ENCODE peak calls at places on chromosome 5, in six cellular contexts. Q, H, M, O, U and R are unnamed samples.

GRCh38 chr5:1670342-1670741 is 129.3 kb downstream of the MRPL36 start:
- DNase-seq in Q (peak), H (no peak), M (no peak), O (peak), U (no peak), R (no peak)

GRCh38 chr5:68771221-68771620 is 322.6 kb upstream of the SLC30A5 start:
- DNase-seq in Q (no peak), H (no peak), M (no peak), O (no peak), U (no peak), R (no peak)

GRCh38 chr5:7714119-7714518 is 136.8 kb downstream of the CFAP90 start:
- DNase-seq in Q (no peak), H (no peak), M (no peak), O (no peak), U (no peak), R (no peak)

GRCh38 chr5:41722359-41722950 is 147.8 kb downstream of the OXCT1 start:
- DNase-seq in Q (no peak), H (no peak), M (no peak), O (peak), U (no peak), R (no peak)

GRCh38 chr5:113382736-113383135 is 52.1 kb downstream of the TSSK1B start:
- DNase-seq in Q (no peak), H (no peak), M (no peak), O (peak), U (no peak), R (no peak)

GRCh38 chr5:41695920-41696582 is 174.2 kb downstream of the OXCT1 start:
- DNase-seq in Q (no peak), H (no peak), M (no peak), O (peak), U (no peak), R (no peak)

GRCh38 chr5:107808671-107809137 is 138.0 kb upstream of the EFNA5 start:
- DNase-seq in Q (no peak), H (no peak), M (no peak), O (no peak), U (peak), R (no peak)

GRCh38 chr5:94849821-94850736 is 231.6 kb downstream of the SLF1 start:
- DNase-seq in Q (no peak), H (no peak), M (no peak), O (peak), U (no peak), R (no peak)

GRCh38 chr5:14105717-14106435 is 37.3 kb upstream of the TRIO start:
- DNase-seq in Q (no peak), H (no peak), M (peak), O (peak), U (no peak), R (no peak)

GRCh38 chr5:675876-676698 is 17.1 kb downstream of the TPPP start:
- DNase-seq in Q (no peak), H (peak), M (peak), O (no peak), U (no peak), R (peak)

GRCh38 chr5:147554285-147554817 is 44.5 kb upstream of the DPYSL3 start:
- DNase-seq in Q (no peak), H (no peak), M (no peak), O (peak), U (no peak), R (no peak)

GRCh38 chr5:104793031-104793430 is 1230.4 kb upstream of the NUDT12 start:
- DNase-seq in Q (no peak), H (no peak), M (no peak), O (peak), U (no peak), R (no peak)

GRCh38 chr5:103010120-103010666 is 109.7 kb downstream of the GIN1 start:
- DNase-seq in Q (no peak), H (no peak), M (no peak), O (no peak), U (no peak), R (no peak)

GRCh38 chr5:146345240-146345577 is 6.6 kb downstream of the POU4F3 start:
- DNase-seq in Q (no peak), H (no peak), M (no peak), O (no peak), U (no peak), R (no peak)

GRCh38 chr5:149712439-149713147 is 17.5 kb upstream of the PPARGC1B start:
- DNase-seq in Q (no peak), H (no peak), M (no peak), O (no peak), U (no peak), R (no peak)

GRCh38 chr5:139644646-139645494 is 3.3 kb upstream of the CXXC5 start:
- DNase-seq in Q (no peak), H (no peak), M (no peak), O (no peak), U (no peak), R (no peak)

GRCh38 chr5:106780355-106780754 is 890.4 kb downstream of the EFNA5 start:
- DNase-seq in Q (no peak), H (no peak), M (no peak), O (no peak), U (no peak), R (no peak)

GRCh38 chr5:126866837-126867236 is 89.9 kb downstream of the LMNB1 start:
- DNase-seq in Q (no peak), H (no peak), M (no peak), O (no peak), U (no peak), R (no peak)

GRCh38 chr5:78533356-78533755 is 115.2 kb downstream of the LHFPL2 start:
- DNase-seq in Q (no peak), H (no peak), M (no peak), O (peak), U (no peak), R (no peak)

GRCh38 chr5:151950681-151951080 is 26.0 kb upstream of the GLRA1 start:
- DNase-seq in Q (no peak), H (no peak), M (no peak), O (no peak), U (no peak), R (no peak)

GRCh38 chr5:136749016-136749415 is 383.7 kb upstream of the TRPC7 start:
- DNase-seq in Q (no peak), H (no peak), M (no peak), O (no peak), U (no peak), R (no peak)

GRCh38 chr5:95549030-95549429 is 5.7 kb downstream of the SKIC3 start:
- DNase-seq in Q (no peak), H (no peak), M (no peak), O (no peak), U (no peak), R (no peak)

GRCh38 chr5:139660916-139661814 is 13.0 kb downstream of the CXXC5 start:
- DNase-seq in Q (peak), H (peak), M (peak), O (peak), U (peak), R (no peak)

GRCh38 chr5:87122171-87122977 is 145.3 kb upstream of the RASA1 start:
- DNase-seq in Q (no peak), H (no peak), M (no peak), O (no peak), U (no peak), R (no peak)

GRCh38 chr5:36607838-36608783 is 1.7 kb downstream of the SLC1A3 start:
- DNase-seq in Q (no peak), H (no peak), M (no peak), O (peak), U (no peak), R (no peak)

GRCh38 chr5:41191249-41191648 is 22.1 kb downstream of the C6 start:
- DNase-seq in Q (no peak), H (no peak), M (no peak), O (no peak), U (no peak), R (no peak)

GRCh38 chr5:14942212-14942611 is 70.6 kb upstream of the ANKH start:
- DNase-seq in Q (no peak), H (no peak), M (no peak), O (no peak), U (no peak), R (no peak)

GRCh38 chr5:127013407-127013806 is 17.0 kb downstream of the MARCHF3 start:
- DNase-seq in Q (no peak), H (no peak), M (no peak), O (peak), U (no peak), R (no peak)

GRCh38 chr5:133509742-133510079 is 102.6 kb downstream of the FSTL4 start:
- DNase-seq in Q (peak), H (peak), M (no peak), O (no peak), U (no peak), R (no peak)

GRCh38 chr5:175640108-175640507 is 17.8 kb upstream of the HRH2 start:
- DNase-seq in Q (no peak), H (no peak), M (no peak), O (no peak), U (no peak), R (no peak)
- TF ChIP-seq CTCF in Q (no peak), H (no peak), M (no peak), O (no peak), U (no peak), R (no peak)

DNA sequence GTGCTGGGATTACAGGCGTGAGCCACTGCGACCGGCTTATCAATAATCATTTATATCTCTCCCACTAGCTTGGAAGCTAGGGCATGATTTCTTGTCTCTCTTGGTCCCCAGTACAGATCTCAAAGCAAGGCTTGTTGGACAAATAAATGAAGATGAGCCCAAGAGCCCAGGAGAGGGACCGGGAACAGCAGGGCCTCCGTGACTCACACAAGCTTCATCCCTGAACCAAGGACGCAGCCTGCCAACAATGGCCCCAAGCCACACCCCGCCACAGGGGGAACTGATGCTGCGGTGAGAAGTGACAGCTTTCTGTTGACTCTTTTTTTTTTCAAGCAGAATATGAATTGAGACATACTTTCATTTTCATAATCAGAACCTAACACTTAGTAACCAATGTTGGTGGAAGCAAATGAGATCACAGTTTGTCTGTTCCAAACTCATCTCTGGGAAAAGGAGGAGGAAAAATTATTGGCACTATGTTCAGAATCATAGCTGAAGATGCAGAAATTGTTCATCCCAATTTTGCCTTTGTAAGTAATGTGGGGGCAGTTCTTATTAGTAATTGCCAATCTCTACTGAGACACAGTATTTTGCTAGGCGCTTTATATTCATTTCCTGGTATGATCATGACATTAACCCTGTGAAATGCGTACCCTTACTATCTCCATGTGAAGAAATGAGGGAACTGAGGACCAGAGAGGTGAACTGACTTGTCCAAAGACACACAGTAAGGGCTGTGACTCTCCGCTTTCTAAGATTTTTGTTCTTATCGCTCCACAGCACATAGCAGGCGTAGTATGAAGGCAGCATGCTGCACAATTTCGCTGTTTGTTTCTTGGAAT is 6.6 kb upstream of the DUSP1 start:
- DNase-seq in Q (peak), H (peak), M (peak), O (peak), U (no peak), R (no peak)
- TF ChIP-seq CTCF in Q (no peak), H (no peak), M (no peak), O (no peak), U (no peak), R (no peak)

DNA sequence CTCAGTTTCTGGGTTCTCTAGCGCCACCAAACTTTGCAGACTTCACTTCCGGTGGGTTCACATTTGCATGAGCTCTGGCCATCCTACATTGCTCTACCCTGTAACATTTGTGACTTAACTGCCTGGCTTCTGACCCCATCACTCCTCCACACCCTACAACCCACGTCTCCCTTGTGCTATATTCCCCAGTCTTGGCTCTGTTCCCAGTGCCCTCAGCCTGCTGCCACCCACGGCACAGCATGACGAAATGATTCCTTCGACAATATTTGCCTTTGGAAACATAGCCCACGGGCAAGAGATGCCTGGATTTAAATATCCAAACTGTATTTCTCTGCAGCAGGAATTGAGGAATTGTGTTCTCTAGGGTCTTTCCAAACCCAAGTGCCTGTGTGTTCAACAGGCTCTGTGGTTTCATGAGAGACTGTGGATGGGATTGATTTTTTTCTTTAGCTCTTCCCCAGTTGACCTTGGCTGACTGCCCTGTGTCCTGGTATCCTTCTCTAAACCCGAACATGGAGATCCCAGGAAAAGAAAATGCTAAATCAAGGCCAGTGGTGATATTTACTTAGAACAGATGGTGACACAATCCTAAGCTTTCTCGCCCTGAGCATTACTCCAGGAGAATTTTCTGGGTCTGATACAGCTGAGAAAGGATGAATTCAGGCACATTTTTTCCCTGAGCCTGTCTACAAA is 44.4 kb upstream of the GRIA1 start:
- DNase-seq in Q (no peak), H (peak), M (no peak), O (no peak), U (no peak), R (no peak)
- TF ChIP-seq CTCF in Q (no peak), H (peak), M (no peak), O (no peak), U (no peak), R (no peak)

DNA sequence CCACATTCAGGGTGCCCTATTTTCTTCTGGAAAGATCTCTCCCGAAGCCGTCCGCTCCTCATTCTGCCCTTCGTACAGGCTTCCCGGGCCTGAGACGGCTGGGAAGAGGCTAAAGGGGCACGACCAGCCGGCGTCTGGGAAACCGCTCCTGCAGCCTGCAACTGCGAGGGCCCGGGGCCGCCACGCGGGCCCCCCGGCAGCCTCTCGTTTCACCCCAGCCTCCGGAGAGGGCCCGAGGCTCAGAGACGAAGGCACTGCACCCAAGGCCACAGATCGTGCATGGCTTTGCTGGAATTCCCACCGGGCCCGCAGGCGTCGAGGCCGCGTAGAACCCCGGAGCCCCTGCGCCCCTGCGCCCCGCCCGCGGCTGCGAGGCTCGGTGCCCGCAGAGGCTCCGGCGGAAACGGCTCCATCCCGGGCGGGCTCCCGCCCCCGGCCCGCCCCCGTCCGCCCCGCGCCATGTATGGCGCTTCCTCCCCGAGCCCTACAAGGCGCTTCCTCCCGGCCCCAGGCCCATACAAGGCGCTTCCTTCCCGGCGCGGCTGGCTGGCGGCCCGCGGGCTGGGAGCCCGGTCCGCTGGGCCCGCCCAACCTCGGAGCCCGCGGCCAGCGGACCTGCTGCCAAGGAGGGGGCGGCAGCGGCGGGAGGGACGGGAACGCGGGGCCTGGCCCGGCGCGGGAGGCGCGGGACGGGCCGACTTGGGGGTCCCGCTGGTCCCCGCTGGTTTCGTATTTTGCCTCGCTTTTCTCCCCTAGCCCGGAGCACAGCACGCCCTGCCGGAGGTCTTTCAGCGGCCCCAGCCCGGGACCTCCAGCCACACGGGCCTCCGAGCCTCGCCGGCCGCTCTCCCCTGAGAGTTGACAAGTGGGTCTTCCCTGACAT is 26.6 kb downstream of the EGR1 start:
- DNase-seq in Q (peak), H (peak), M (peak), O (peak), U (peak), R (peak)
- TF ChIP-seq CTCF in Q (no peak), H (no peak), M (no peak), O (no peak), U (no peak), R (no peak)

GRCh38 chr5:27996665-27997064 is 958.3 kb upstream of the CDH9 start:
- DNase-seq in Q (no peak), H (no peak), M (no peak), O (no peak), U (no peak), R (no peak)
- TF ChIP-seq CTCF in Q (no peak), H (no peak), M (no peak), O (no peak), U (no peak), R (no peak)

DNA sequence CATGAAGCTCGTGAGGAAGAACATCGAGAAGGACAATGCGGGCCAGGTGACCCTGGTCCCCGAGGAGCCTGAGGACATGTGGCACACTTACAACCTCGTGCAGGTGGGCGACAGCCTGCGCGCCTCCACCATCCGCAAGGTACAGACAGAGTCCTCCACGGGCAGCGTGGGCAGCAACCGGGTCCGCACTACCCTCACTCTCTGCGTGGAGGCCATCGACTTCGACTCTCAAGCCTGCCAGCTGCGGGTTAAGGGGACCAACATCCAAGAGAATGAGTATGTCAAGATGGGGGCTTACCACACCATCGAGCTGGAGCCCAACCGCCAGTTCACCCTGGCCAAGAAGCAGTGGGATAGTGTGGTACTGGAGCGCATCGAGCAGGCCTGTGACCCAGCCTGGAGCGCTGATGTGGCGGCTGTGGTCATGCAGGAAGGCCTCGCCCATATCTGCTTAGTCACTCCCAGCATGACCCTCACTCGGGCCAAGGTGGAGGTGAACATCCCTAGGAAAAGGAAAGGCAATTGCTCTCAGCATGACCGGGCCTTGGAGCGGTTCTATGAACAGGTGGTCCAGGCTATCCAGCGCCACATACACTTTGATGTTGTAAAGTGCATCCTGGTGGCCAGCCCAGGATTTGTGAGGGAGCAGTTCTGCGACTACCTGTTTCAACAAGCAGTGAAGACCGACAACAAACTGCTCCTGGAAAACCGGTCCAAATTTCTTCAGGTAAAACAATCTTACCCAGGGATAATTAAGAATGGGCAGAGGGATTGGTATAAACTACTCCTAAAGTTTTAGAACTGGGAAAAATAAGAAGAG is 12.9 kb downstream of the ITGA1 start:
- DNase-seq in Q (peak), H (peak), M (peak), O (peak), U (no peak), R (no peak)
- TF ChIP-seq CTCF in Q (no peak), H (no peak), M (peak), O (peak), U (no peak), R (peak)

DNA sequence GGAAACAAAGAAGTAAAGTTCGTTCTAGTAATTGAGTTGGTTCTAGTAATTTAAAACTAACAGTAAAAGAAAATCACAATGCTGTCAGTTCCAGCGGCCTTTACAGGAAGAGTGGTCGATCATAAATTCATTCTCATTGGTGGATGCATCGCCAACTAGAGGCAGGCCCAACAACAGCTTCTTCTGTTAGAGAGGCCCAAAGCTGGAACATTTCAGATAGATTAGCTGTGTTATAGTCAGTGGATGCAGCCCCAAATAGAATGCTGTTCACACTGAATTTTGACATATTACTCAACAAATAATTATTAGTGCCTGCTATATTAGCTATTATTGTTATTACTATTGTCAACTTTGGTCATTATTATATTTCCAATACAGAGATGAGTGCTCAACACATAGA is 80.8 kb downstream of the ARRDC3 start:
- DNase-seq in Q (no peak), H (no peak), M (no peak), O (no peak), U (no peak), R (no peak)
- TF ChIP-seq CTCF in Q (no peak), H (no peak), M (no peak), O (no peak), U (no peak), R (no peak)

GRCh38 chr5:56314536-56314935 is 81.4 kb upstream of the ANKRD55 start:
- DNase-seq in Q (no peak), H (no peak), M (no peak), O (peak), U (no peak), R (no peak)
- TF ChIP-seq CTCF in Q (peak), H (no peak), M (no peak), O (peak), U (no peak), R (peak)

GRCh38 chr5:161535762-161536161 is 10.8 kb downstream of the GABRB2 start:
- DNase-seq in Q (no peak), H (no peak), M (no peak), O (no peak), U (no peak), R (no peak)
- TF ChIP-seq CTCF in Q (peak), H (no peak), M (no peak), O (no peak), U (no peak), R (peak)